ENCODE peak calls at places on chromosomes 1 and 21, in five cellular contexts. X, O, V, L and Y are unnamed samples.

GRCh38 chr1:61220531-61220930 is 138.2 kb downstream of the NFIA start:
- DNase-seq in O (no peak), X (no peak), V (no peak), L (no peak), Y (no peak)

GRCh38 chr1:19892628-19893168 is 10.5 kb downstream of the OTUD3 start:
- DNase-seq in X (peak), O (no peak), L (no peak), V (no peak), Y (no peak)

GRCh38 chr1:20322081-20322824 is 31.6 kb downstream of the VWA5B1 start:
- DNase-seq in O (no peak), L (no peak), V (no peak), X (no peak), Y (no peak)

GRCh38 chr1:170126691-170127090 is 19.1 kb upstream of the NTMT2 start:
- DNase-seq in X (peak), L (no peak), V (peak), O (no peak), Y (no peak)

GRCh38 chr1:155864393-155864792 is 5.0 kb downstream of the SYT11 start:
- DNase-seq in X (no peak), O (no peak), L (no peak), V (no peak), Y (no peak)

GRCh38 chr1:180020017-180020416 is 65.4 kb downstream of the CEP350 start:
- DNase-seq in X (no peak), L (no peak), O (no peak), V (no peak), Y (no peak)

GRCh38 chr1:246152986-246153431 is 354.1 kb downstream of the SMYD3 start:
- DNase-seq in L (no peak), X (no peak), V (no peak), O (no peak), Y (no peak)

GRCh38 chr1:219927956-219928790 is at the start of gene SLC30A10:
- DNase-seq in V (no peak), O (no peak), L (peak), X (no peak), Y (peak)

GRCh38 chr1:59215766-59216291 is 81.1 kb upstream of the FGGY start:
- DNase-seq in V (no peak), O (no peak), X (no peak), L (no peak), Y (no peak)

GRCh38 chr1:117346206-117346928 is 20.9 kb upstream of the MAN1A2 start:
- DNase-seq in O (no peak), V (no peak), L (no peak), X (no peak), Y (no peak)

GRCh38 chr21:35059742-35060141 is 10.6 kb upstream of the RUNX1 start:
- DNase-seq in L (no peak), V (no peak), X (peak), O (no peak), Y (no peak)

GRCh38 chr21:38505654-38506523 is 7.6 kb upstream of the ERG start:
- DNase-seq in X (peak), L (no peak), O (no peak), V (peak), Y (peak)

GRCh38 chr1:155207578-155208405 is at the start of gene THBS3:
- DNase-seq in X (no peak), V (no peak), O (no peak), L (peak), Y (peak)

GRCh38 chr1:198231776-198232175 is 75.0 kb downstream of the NEK7 start:
- DNase-seq in O (no peak), X (no peak), L (no peak), V (no peak), Y (no peak)

GRCh38 chr1:147611587-147611986 is 58.7 kb downstream of the ACP6 start:
- DNase-seq in X (no peak), L (no peak), O (no peak), V (no peak), Y (no peak)

GRCh38 chr1:226890331-226891108 is 20.1 kb downstream of the PSEN2 start:
- DNase-seq in O (no peak), X (no peak), L (no peak), V (no peak), Y (no peak)

GRCh38 chr1:185213086-185213485 is 56.1 kb downstream of the SWT1 start:
- DNase-seq in O (no peak), V (no peak), X (peak), L (no peak), Y (no peak)

GRCh38 chr1:113241237-113241636 is 149.1 kb upstream of the MAGI3 start:
- DNase-seq in X (no peak), V (no peak), O (no peak), L (no peak), Y (no peak)

GRCh38 chr1:161738627-161739287 is 10.8 kb upstream of the DUSP12 start:
- DNase-seq in O (peak), L (peak), V (peak), X (peak), Y (no peak)

GRCh38 chr1:215710340-215710971 is 143.4 kb downstream of the KCTD3 start:
- DNase-seq in L (no peak), V (no peak), X (peak), O (no peak), Y (peak)

GRCh38 chr1:36092798-36093185 is 4.1 kb downstream of the ADPRS start:
- DNase-seq in X (no peak), O (no peak), L (no peak), V (no peak), Y (no peak)

GRCh38 chr1:112436384-112437156 is 40.6 kb downstream of the CTTNBP2NL start:
- DNase-seq in L (no peak), V (no peak), O (no peak), X (no peak), Y (no peak)

GRCh38 chr1:186082235-186082937 is 292.7 kb downstream of the TPR start:
- DNase-seq in X (peak), O (no peak), V (peak), L (peak), Y (peak)